ENCODE peak calls at places on chromosomes 11 and 22, in ten cellular contexts. One of them, this sample, is unnamed.

GRCh38 chr22:45129703-45130524 is 33.8 kb upstream of the NUP50 start:
- DNase-seq in stomach: no peak
- DNase-seq in thyroid gland: no peak
- DNase-seq in cardiac fibroblast: no peak
- DNase-seq in astrocyte of the cerebellum: no peak
- DNase-seq in foreskin fibroblast: no peak
- DNase-seq in astrocyte of the spinal cord: no peak
- DNase-seq in upper lobe of right lung: no peak
- DNase-seq in PC-3: no peak
- DNase-seq in pancreas: no peak
- DNase-seq in this sample: no peak

GRCh38 chr11:93494341-93494740 is 48.9 kb downstream of the SMCO4 start:
- DNase-seq in foreskin fibroblast: no peak
- DNase-seq in upper lobe of right lung: no peak
- DNase-seq in stomach: no peak
- DNase-seq in astrocyte of the cerebellum: peak
- DNase-seq in pancreas: no peak
- DNase-seq in thyroid gland: peak
- DNase-seq in PC-3: no peak
- DNase-seq in astrocyte of the spinal cord: peak
- DNase-seq in cardiac fibroblast: no peak
- DNase-seq in this sample: peak

GRCh38 chr11:69485337-69486041 is 4.0 kb downstream of the LINC01488 start:
- DNase-seq in cardiac fibroblast: no peak
- DNase-seq in astrocyte of the cerebellum: no peak
- DNase-seq in PC-3: no peak
- DNase-seq in pancreas: no peak
- DNase-seq in foreskin fibroblast: no peak
- DNase-seq in upper lobe of right lung: peak
- DNase-seq in thyroid gland: no peak
- DNase-seq in astrocyte of the spinal cord: no peak
- DNase-seq in stomach: no peak
- DNase-seq in this sample: no peak

GRCh38 chr11:86372586-86372985 is 2.1 kb upstream of the CCDC81 start:
- DNase-seq in thyroid gland: no peak
- DNase-seq in astrocyte of the cerebellum: no peak
- DNase-seq in upper lobe of right lung: no peak
- DNase-seq in cardiac fibroblast: no peak
- DNase-seq in stomach: no peak
- DNase-seq in pancreas: no peak
- DNase-seq in foreskin fibroblast: no peak
- DNase-seq in PC-3: no peak
- DNase-seq in astrocyte of the spinal cord: no peak
- DNase-seq in this sample: no peak

GRCh38 chr11:78261869-78262637 is 73.3 kb downstream of the USP35 start:
- DNase-seq in thyroid gland: no peak
- DNase-seq in foreskin fibroblast: no peak
- DNase-seq in stomach: no peak
- DNase-seq in pancreas: no peak
- DNase-seq in upper lobe of right lung: no peak
- DNase-seq in cardiac fibroblast: no peak
- DNase-seq in astrocyte of the spinal cord: no peak
- DNase-seq in PC-3: no peak
- DNase-seq in astrocyte of the cerebellum: no peak
- DNase-seq in this sample: no peak

GRCh38 chr22:32206774-32207758 is 2.2 kb upstream of the RFPL2 start:
- DNase-seq in astrocyte of the spinal cord: peak
- DNase-seq in thyroid gland: peak
- DNase-seq in PC-3: peak
- DNase-seq in foreskin fibroblast: peak
- DNase-seq in upper lobe of right lung: no peak
- DNase-seq in stomach: peak
- DNase-seq in pancreas: no peak
- DNase-seq in cardiac fibroblast: peak
- DNase-seq in astrocyte of the cerebellum: no peak
- DNase-seq in this sample: peak

GRCh38 chr11:12329169-12329568 is 48.2 kb upstream of the PARVA start:
- DNase-seq in stomach: no peak
- DNase-seq in cardiac fibroblast: no peak
- DNase-seq in upper lobe of right lung: no peak
- DNase-seq in PC-3: no peak
- DNase-seq in pancreas: no peak
- DNase-seq in foreskin fibroblast: no peak
- DNase-seq in thyroid gland: no peak
- DNase-seq in astrocyte of the spinal cord: no peak
- DNase-seq in astrocyte of the cerebellum: no peak
- DNase-seq in this sample: no peak

GRCh38 chr11:73648629-73649046 is 2.3 kb downstream of the PLEKHB1 start:
- DNase-seq in thyroid gland: peak
- DNase-seq in pancreas: no peak
- DNase-seq in foreskin fibroblast: no peak
- DNase-seq in astrocyte of the cerebellum: no peak
- DNase-seq in upper lobe of right lung: no peak
- DNase-seq in PC-3: no peak
- DNase-seq in cardiac fibroblast: no peak
- DNase-seq in astrocyte of the spinal cord: no peak
- DNase-seq in stomach: no peak
- DNase-seq in this sample: no peak

GRCh38 chr11:1608363-1608762 is at the start of gene KRTAP5-3:
- DNase-seq in thyroid gland: no peak
- DNase-seq in cardiac fibroblast: no peak
- DNase-seq in PC-3: no peak
- DNase-seq in astrocyte of the cerebellum: no peak
- DNase-seq in upper lobe of right lung: no peak
- DNase-seq in pancreas: no peak
- DNase-seq in foreskin fibroblast: no peak
- DNase-seq in stomach: no peak
- DNase-seq in astrocyte of the spinal cord: no peak
- DNase-seq in this sample: no peak

GRCh38 chr11:1604711-1605110 is 3.6 kb downstream of the KRTAP5-3 start:
- DNase-seq in astrocyte of the spinal cord: no peak
- DNase-seq in cardiac fibroblast: no peak
- DNase-seq in foreskin fibroblast: no peak
- DNase-seq in thyroid gland: no peak
- DNase-seq in PC-3: no peak
- DNase-seq in pancreas: no peak
- DNase-seq in astrocyte of the cerebellum: no peak
- DNase-seq in upper lobe of right lung: no peak
- DNase-seq in stomach: no peak
- DNase-seq in this sample: no peak

GRCh38 chr11:1600626-1601025 is 2.5 kb upstream of the KRTAP5-2 start:
- DNase-seq in astrocyte of the spinal cord: no peak
- DNase-seq in foreskin fibroblast: no peak
- DNase-seq in upper lobe of right lung: no peak
- DNase-seq in astrocyte of the cerebellum: no peak
- DNase-seq in pancreas: no peak
- DNase-seq in thyroid gland: no peak
- DNase-seq in PC-3: no peak
- DNase-seq in stomach: no peak
- DNase-seq in cardiac fibroblast: no peak
- DNase-seq in this sample: no peak

GRCh38 chr11:1604181-1604580 is 4.1 kb downstream of the KRTAP5-3 start:
- DNase-seq in stomach: no peak
- DNase-seq in cardiac fibroblast: no peak
- DNase-seq in foreskin fibroblast: no peak
- DNase-seq in PC-3: no peak
- DNase-seq in thyroid gland: no peak
- DNase-seq in pancreas: no peak
- DNase-seq in upper lobe of right lung: no peak
- DNase-seq in astrocyte of the spinal cord: no peak
- DNase-seq in astrocyte of the cerebellum: no peak
- DNase-seq in this sample: no peak

GRCh38 chr11:1603629-1604028 is 4.6 kb downstream of the KRTAP5-3 start:
- DNase-seq in stomach: no peak
- DNase-seq in PC-3: no peak
- DNase-seq in astrocyte of the cerebellum: no peak
- DNase-seq in upper lobe of right lung: no peak
- DNase-seq in cardiac fibroblast: no peak
- DNase-seq in thyroid gland: no peak
- DNase-seq in pancreas: no peak
- DNase-seq in foreskin fibroblast: no peak
- DNase-seq in astrocyte of the spinal cord: no peak
- DNase-seq in this sample: no peak
- H3K4me3 ChIP-seq in stomach: no peak
- H3K4me3 ChIP-seq in PC-3: no peak
- H3K4me3 ChIP-seq in astrocyte of the cerebellum: no peak
- H3K4me3 ChIP-seq in upper lobe of right lung: no peak
- H3K4me3 ChIP-seq in cardiac fibroblast: no peak
- H3K4me3 ChIP-seq in thyroid gland: no peak
- H3K4me3 ChIP-seq in pancreas: no peak
- H3K4me3 ChIP-seq in foreskin fibroblast: no peak
- H3K4me3 ChIP-seq in astrocyte of the spinal cord: no peak
- H3K4me3 ChIP-seq in this sample: no peak

DNA sequence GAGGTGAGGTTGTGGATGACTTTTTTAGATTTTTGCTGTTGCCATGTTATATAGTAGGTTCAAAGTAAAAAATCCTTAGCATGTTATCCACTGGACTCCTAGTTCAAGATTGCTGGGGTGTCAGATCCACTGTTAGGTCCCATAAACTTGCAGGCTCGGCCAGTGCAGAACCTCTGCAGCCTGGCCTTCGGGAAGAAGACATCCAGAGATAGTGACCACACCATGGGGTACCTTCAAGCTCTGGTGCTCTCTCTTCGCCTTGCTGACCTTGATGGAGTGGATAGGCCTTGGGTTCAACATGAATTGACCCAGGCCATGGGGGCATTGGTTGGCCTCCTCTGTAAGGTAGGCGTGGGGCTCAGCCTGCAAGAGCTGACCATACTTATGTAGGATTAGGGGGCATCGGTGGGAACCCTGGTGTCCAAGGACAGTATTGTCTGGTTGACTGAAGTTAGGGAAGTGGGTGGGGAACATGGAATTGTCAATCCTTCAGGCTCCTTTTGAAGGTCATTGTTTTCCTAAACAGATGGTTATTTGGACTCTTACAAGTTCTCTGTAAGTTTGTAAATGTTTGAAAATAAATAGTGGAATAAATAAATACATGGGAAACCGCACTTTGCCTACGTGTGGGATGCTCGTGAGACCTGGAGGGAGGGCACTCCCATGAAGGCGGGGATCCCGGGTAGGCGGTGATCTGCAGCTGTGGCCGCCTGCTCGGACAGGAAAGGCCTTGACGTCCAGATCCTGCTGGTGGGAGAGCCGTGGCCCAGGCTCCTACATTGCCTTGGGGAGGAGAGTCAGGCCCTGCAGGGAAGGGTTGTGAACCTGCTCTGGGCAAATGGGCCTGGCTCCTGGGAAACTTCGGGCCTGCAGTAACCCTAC is 37.1 kb downstream of the BCR start:
- DNase-seq in thyroid gland: no peak
- DNase-seq in astrocyte of the spinal cord: no peak
- DNase-seq in upper lobe of right lung: no peak
- DNase-seq in cardiac fibroblast: no peak
- DNase-seq in foreskin fibroblast: no peak
- DNase-seq in astrocyte of the cerebellum: no peak
- DNase-seq in pancreas: no peak
- DNase-seq in stomach: no peak
- DNase-seq in PC-3: no peak
- DNase-seq in this sample: no peak
- H3K4me3 ChIP-seq in thyroid gland: no peak
- H3K4me3 ChIP-seq in astrocyte of the spinal cord: no peak
- H3K4me3 ChIP-seq in upper lobe of right lung: no peak
- H3K4me3 ChIP-seq in cardiac fibroblast: no peak
- H3K4me3 ChIP-seq in foreskin fibroblast: no peak
- H3K4me3 ChIP-seq in astrocyte of the cerebellum: no peak
- H3K4me3 ChIP-seq in pancreas: no peak
- H3K4me3 ChIP-seq in stomach: no peak
- H3K4me3 ChIP-seq in PC-3: no peak
- H3K4me3 ChIP-seq in this sample: no peak

GRCh38 chr22:47765757-47766156 is 1003.3 kb downstream of the TBC1D22A start:
- DNase-seq in thyroid gland: no peak
- DNase-seq in pancreas: no peak
- DNase-seq in PC-3: no peak
- DNase-seq in astrocyte of the cerebellum: no peak
- DNase-seq in cardiac fibroblast: no peak
- DNase-seq in foreskin fibroblast: no peak
- DNase-seq in astrocyte of the spinal cord: no peak
- DNase-seq in upper lobe of right lung: no peak
- DNase-seq in stomach: no peak
- DNase-seq in this sample: no peak

GRCh38 chr22:47762141-47762540 is 999.7 kb downstream of the TBC1D22A start:
- DNase-seq in pancreas: no peak
- DNase-seq in upper lobe of right lung: no peak
- DNase-seq in foreskin fibroblast: no peak
- DNase-seq in PC-3: no peak
- DNase-seq in cardiac fibroblast: no peak
- DNase-seq in astrocyte of the cerebellum: no peak
- DNase-seq in stomach: no peak
- DNase-seq in thyroid gland: no peak
- DNase-seq in astrocyte of the spinal cord: no peak
- DNase-seq in this sample: no peak

GRCh38 chr22:47757741-47758140 is 995.3 kb downstream of the TBC1D22A start:
- DNase-seq in foreskin fibroblast: no peak
- DNase-seq in upper lobe of right lung: no peak
- DNase-seq in astrocyte of the cerebellum: no peak
- DNase-seq in pancreas: no peak
- DNase-seq in stomach: no peak
- DNase-seq in cardiac fibroblast: no peak
- DNase-seq in thyroid gland: no peak
- DNase-seq in astrocyte of the spinal cord: no peak
- DNase-seq in PC-3: no peak
- DNase-seq in this sample: no peak

GRCh38 chr22:47759909-47760308 is 997.5 kb downstream of the TBC1D22A start:
- DNase-seq in astrocyte of the cerebellum: no peak
- DNase-seq in thyroid gland: no peak
- DNase-seq in foreskin fibroblast: no peak
- DNase-seq in astrocyte of the spinal cord: no peak
- DNase-seq in stomach: no peak
- DNase-seq in PC-3: no peak
- DNase-seq in cardiac fibroblast: no peak
- DNase-seq in upper lobe of right lung: no peak
- DNase-seq in pancreas: no peak
- DNase-seq in this sample: no peak
- H3K4me3 ChIP-seq in astrocyte of the cerebellum: no peak
- H3K4me3 ChIP-seq in thyroid gland: no peak
- H3K4me3 ChIP-seq in foreskin fibroblast: no peak
- H3K4me3 ChIP-seq in astrocyte of the spinal cord: no peak
- H3K4me3 ChIP-seq in stomach: no peak
- H3K4me3 ChIP-seq in PC-3: no peak
- H3K4me3 ChIP-seq in cardiac fibroblast: no peak
- H3K4me3 ChIP-seq in upper lobe of right lung: no peak
- H3K4me3 ChIP-seq in pancreas: no peak
- H3K4me3 ChIP-seq in this sample: no peak

DNA sequence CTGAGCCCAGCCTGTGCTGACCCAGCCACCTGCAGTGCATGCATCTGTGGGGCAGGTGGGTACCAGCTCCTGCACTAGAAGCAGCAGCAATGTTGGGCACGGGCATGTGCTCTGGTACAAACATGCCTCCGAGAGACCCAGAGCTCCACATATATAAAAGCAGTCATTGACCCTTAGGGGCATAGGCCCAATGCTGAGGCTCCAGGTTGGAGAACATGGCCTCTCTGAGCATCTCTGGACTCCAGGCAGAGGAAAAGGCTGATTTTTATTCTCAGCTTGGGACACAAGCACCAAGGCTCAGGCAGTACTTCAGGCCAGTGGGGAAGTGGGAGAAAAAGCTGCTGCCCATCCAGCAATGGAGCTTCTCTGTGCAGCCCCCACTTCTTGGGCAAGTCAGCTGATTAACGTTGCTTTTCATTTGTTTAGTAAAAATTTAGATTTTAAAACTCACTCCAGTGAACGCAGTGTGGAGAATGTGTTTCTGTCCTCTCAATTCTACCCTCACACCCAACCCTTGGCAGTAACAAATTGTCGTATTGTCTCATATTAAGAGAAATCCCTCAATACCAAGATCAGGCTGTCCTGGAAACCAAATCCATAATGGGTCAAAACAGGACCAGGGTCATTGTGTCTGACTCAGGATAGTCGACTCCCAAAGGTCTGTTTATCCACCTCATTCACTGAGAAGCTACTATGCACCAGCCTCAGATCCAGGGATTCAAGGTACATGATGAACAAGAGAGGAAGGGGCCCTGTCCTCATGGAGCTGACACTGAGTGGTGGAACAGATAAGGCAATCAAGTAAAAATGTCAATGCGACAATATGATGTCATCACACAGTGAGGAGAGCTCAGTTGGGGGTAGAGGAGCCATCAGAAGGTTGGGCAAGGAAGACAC is 50.6 kb upstream of the TOP3B start:
- DNase-seq in upper lobe of right lung: no peak
- DNase-seq in foreskin fibroblast: no peak
- DNase-seq in astrocyte of the cerebellum: no peak
- DNase-seq in PC-3: no peak
- DNase-seq in pancreas: no peak
- DNase-seq in astrocyte of the spinal cord: no peak
- DNase-seq in cardiac fibroblast: no peak
- DNase-seq in thyroid gland: no peak
- DNase-seq in stomach: no peak
- DNase-seq in this sample: no peak
- H3K4me3 ChIP-seq in upper lobe of right lung: no peak
- H3K4me3 ChIP-seq in foreskin fibroblast: no peak
- H3K4me3 ChIP-seq in astrocyte of the cerebellum: no peak
- H3K4me3 ChIP-seq in PC-3: no peak
- H3K4me3 ChIP-seq in pancreas: no peak
- H3K4me3 ChIP-seq in astrocyte of the spinal cord: no peak
- H3K4me3 ChIP-seq in cardiac fibroblast: no peak
- H3K4me3 ChIP-seq in thyroid gland: no peak
- H3K4me3 ChIP-seq in stomach: no peak
- H3K4me3 ChIP-seq in this sample: no peak

This sample was measured in AG10803.